ENCODE peak calls at places on chromosome 13, in four cellular contexts. V is GM23338, O is astrocyte, A is GM23248. K is an unnamed sample.

GRCh38 chr13:66887088-66887487 is 343.0 kb downstream of the PCDH9 start:
- DNase-seq in O (peak; percentile 78), V (no peak), A (no peak), K (no peak)

GRCh38 chr13:97359181-97360057 is 74.5 kb upstream of the RAP2A start:
- DNase-seq in V (peak; percentile 88), O (peak; percentile 47), A (peak; percentile 90), K (peak; percentile 81)

GRCh38 chr13:94345374-94346195 is 133.9 kb downstream of the DCT start:
- DNase-seq in V (no peak), O (peak; percentile 28), A (peak; percentile 27), K (peak; percentile 73)

GRCh38 chr13:111901301-111901905 is 165.5 kb upstream of the SOX1 start:
- DNase-seq in V (no peak), O (no peak), A (no peak), K (no peak)

GRCh38 chr13:94351292-94352000 is 128.0 kb downstream of the DCT start:
- DNase-seq in A (peak; percentile 86), V (no peak), O (peak; percentile 84), K (no peak)

GRCh38 chr13:87669379-87669978 is 1.7 kb upstream of the SLITRK5 start:
- DNase-seq in V (peak; percentile 76), O (no peak), A (peak; percentile 44), K (peak; percentile 6)

GRCh38 chr13:46124531-46124966 is 19.7 kb upstream of the CPB2 start:
- DNase-seq in V (no peak), A (no peak), O (no peak), K (no peak)

GRCh38 chr13:31982540-31982939 is 49.0 kb upstream of the FRY start:
- DNase-seq in V (no peak), O (peak; percentile 96), A (peak; percentile 95), K (peak; percentile 24)

GRCh38 chr13:40618581-40619478 is 47.6 kb downstream of the FOXO1 start:
- DNase-seq in A (no peak), O (no peak), V (no peak), K (no peak)

GRCh38 chr13:27708325-27708724 is 84.0 kb upstream of the GSX1 start:
- DNase-seq in A (no peak), O (no peak), V (no peak), K (no peak)

GRCh38 chr13:23921451-23921888 is 24.2 kb upstream of the C1QTNF9B start:
- DNase-seq in O (peak; percentile 61), V (peak; percentile 90), A (peak; percentile 77), K (peak; percentile 65)

GRCh38 chr13:96984061-96984508 is 10.2 kb downstream of the OXGR1 start:
- DNase-seq in O (no peak), V (peak; percentile 69), A (peak; percentile 16), K (peak; percentile 75)

GRCh38 chr13:102197193-102197592 is 204.7 kb downstream of the FGF14 start:
- DNase-seq in V (peak; percentile 72), A (peak; percentile 14), O (peak; percentile 19), K (no peak)

GRCh38 chr13:48675247-48675646 is 21.5 kb downstream of the CYSLTR2 start:
- DNase-seq in O (no peak), V (peak; percentile 3), A (no peak), K (no peak)

GRCh38 chr13:72823081-72823480 is 41.1 kb downstream of the PIBF1 start:
- DNase-seq in A (no peak), V (no peak), O (no peak), K (no peak)

GRCh38 chr13:89695343-89696257 is 1651.9 kb upstream of the MIR17HG start:
- DNase-seq in A (peak; percentile 41), V (peak; percentile 73), O (peak; percentile 24), K (peak; percentile 68)

GRCh38 chr13:52852444-52852843 is 4.0 kb upstream of the PCDH8 start:
- DNase-seq in V (no peak), A (no peak), O (no peak), K (no peak)

GRCh38 chr13:53781941-53782340 is 753.3 kb downstream of the OLFM4 start:
- DNase-seq in A (no peak), V (peak; percentile 46), O (no peak), K (no peak)

GRCh38 chr13:29993716-29994488 is 143.5 kb upstream of the UBL3 start:
- DNase-seq in A (peak; percentile 96), O (peak; percentile 69), V (no peak), K (peak; percentile 23)

GRCh38 chr13:47548294-47548825 is 452.7 kb downstream of the SUCLA2 start:
- DNase-seq in V (no peak), O (no peak), A (no peak), K (no peak)

GRCh38 chr13:95154441-95154886 is 146.8 kb downstream of the ABCC4 start:
- DNase-seq in O (peak; percentile 14), V (no peak), A (peak; percentile 38), K (no peak)

GRCh38 chr13:113034451-113035208 is 65.6 kb downstream of the MCF2L start:
- DNase-seq in O (peak; percentile 26), A (peak; percentile 88), V (peak; percentile 81), K (peak; percentile 42)

GRCh38 chr13:98311200-98311548 is 134.1 kb upstream of the RNF113B start:
- DNase-seq in V (no peak), A (no peak), O (no peak), K (no peak)

GRCh38 chr13:113672002-113672651 is 5.1 kb downstream of the GRK1 start:
- DNase-seq in O (no peak), V (no peak), A (no peak), K (no peak)

GRCh38 chr13:32585625-32586021 is 629 bp upstream of the PDS5B start:
- DNase-seq in O (peak; percentile 49), A (no peak), V (peak; percentile 45), K (no peak)

GRCh38 chr13:112645327-112645914 is 44.4 kb upstream of the ATP11A start:
- DNase-seq in O (no peak), A (no peak), V (no peak), K (no peak)

GRCh38 chr13:76161143-76161542 is 525.0 kb downstream of the LMO7 start:
- DNase-seq in V (no peak), A (no peak), O (no peak), K (no peak)

GRCh38 chr13:40920826-40921225 is 98.3 kb downstream of the ELF1 start:
- DNase-seq in A (peak; percentile 63), V (no peak), O (peak; percentile 47), K (no peak)

GRCh38 chr13:43908156-43909126 is 28.7 kb downstream of the LACC1 start:
- DNase-seq in A (peak; percentile 77), O (peak; percentile 74), V (peak; percentile 60), K (peak; percentile 43)

DNA sequence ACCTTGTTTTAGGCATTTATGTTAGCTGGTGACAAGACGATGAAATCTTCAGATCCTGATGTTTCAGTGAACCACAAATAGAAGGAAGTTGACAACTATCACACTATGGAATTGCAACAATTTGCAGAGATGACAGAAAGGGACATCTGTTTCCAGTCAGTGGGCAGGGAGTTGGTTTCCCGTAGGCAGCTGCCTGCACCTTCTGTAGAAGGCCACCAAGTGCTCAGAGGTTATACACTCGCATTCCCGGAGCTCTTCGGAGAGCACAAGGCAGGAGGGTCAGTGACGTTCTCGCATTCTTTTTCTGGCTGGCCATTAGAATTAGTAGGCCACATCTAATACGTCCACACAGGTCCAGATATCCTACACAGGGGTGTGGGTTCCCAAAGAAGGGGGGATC is 129.4 kb downstream of the SHISA2 start:
- DNase-seq in A (no peak), V (peak; percentile 22), O (no peak), K (no peak)
- H3K4me2 ChIP-seq in A (no peak overlapping the region), V (no peak overlapping the region), O (peak overlapping the region; percentile 12), K (no peak overlapping the region)

GRCh38 chr13:77896536-77896935 is 22.1 kb downstream of the EDNRB start:
- DNase-seq in V (no peak), O (peak; percentile 14), A (peak; percentile 86), K (peak; percentile 38)

GRCh38 chr13:77902319-77902963 is 16.2 kb downstream of the EDNRB start:
- DNase-seq in V (no peak), O (no peak), A (no peak), K (no peak)

GRCh38 chr13:77896977-77897376 is 21.7 kb downstream of the EDNRB start:
- DNase-seq in V (no peak), O (no peak), A (peak; percentile 70), K (peak; percentile 38)

GRCh38 chr13:77894743-77895142 is 23.9 kb downstream of the EDNRB start:
- DNase-seq in V (no peak), O (no peak), A (no peak), K (no peak)

GRCh38 chr13:77898097-77898496 is 20.5 kb downstream of the EDNRB start:
- DNase-seq in O (no peak), A (peak; percentile 64), V (no peak), K (peak; percentile 91)
- H3K4me2 ChIP-seq in O (peak overlapping the region; percentile 13), A (peak overlapping the region; percentile 72), V (no peak overlapping the region), K (peak overlapping the region; percentile 96)

GRCh38 chr13:20826301-20826700 is 52.5 kb upstream of the EEF1AKMT1 start:
- DNase-seq in V (no peak), A (no peak), O (no peak), K (no peak)

GRCh38 chr13:20831254-20831653 is 57.5 kb upstream of the EEF1AKMT1 start:
- DNase-seq in A (no peak), O (no peak), V (no peak), K (no peak)

GRCh38 chr13:20831933-20832332 is 58.2 kb upstream of the EEF1AKMT1 start:
- DNase-seq in O (no peak), V (no peak), A (no peak), K (no peak)

GRCh38 chr13:20826810-20827560 is 53.2 kb upstream of the EEF1AKMT1 start:
- DNase-seq in V (no peak), A (peak; percentile 42), O (peak; percentile 36), K (no peak)

DNA sequence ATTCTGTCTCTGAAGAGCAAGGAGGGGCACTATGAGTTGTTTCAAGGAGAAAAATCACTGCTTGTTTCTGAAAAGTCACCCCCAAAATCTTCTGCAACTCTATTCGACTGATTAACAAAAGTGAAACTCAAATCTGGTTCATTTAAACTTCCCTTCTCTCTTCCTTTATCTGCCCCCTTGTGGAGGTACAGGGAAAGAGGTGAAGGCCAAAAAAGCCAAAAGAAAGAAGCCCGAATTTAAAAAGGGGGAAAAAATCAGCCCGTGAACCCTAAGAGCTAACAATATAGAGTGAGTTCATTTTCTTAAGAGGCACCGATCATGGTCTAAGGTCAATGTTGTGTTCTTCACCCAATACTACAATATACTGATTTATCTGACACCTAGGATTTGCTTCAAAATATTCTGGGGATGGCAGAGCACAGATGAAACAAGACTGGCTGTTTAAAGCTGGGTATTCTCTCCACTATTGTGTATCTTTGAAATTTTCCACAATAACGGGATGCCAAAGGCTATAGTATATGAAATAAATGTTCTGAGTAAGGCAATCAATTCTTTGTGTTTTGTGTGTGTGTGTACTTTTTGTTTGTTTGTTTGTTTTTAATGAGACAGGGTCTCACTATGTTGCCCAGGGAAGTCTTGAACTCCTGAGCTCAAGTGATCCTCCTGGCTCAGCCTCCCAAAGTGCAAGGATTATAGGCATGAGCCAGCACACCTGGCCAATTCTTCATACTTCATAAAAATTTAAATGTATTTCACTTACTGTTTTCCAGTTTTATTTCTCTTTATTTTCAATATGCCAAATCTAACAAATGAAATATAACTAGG is 55.0 kb upstream of the EEF1AKMT1 start:
- DNase-seq in O (no peak), A (peak; percentile 81), V (peak; percentile 87), K (peak; percentile 71)
- H3K4me2 ChIP-seq in O (peak overlapping the region; percentile 75), A (peak overlapping the region; percentile 98), V (no peak overlapping the region), K (peak overlapping the region; percentile 92)

GRCh38 chr13:99495478-99496321 is 5.6 kb upstream of the TM9SF2 start:
- DNase-seq in V (no peak), O (no peak), A (peak; percentile 56), K (no peak)
- H3K4me2 ChIP-seq in V (no peak overlapping the region), O (peak overlapping the region; percentile 25), A (peak overlapping the region; percentile 84), K (no peak overlapping the region)

GRCh38 chr13:79593611-79594275 is 112.8 kb downstream of the NDFIP2 start:
- DNase-seq in O (peak; percentile 82), V (no peak), A (peak; percentile 82), K (no peak)

GRCh38 chr13:79589605-79590511 is 108.9 kb downstream of the NDFIP2 start:
- DNase-seq in O (no peak), A (peak; percentile 19), V (no peak), K (no peak)

GRCh38 chr13:79591493-79591892 is 110.5 kb downstream of the NDFIP2 start:
- DNase-seq in O (no peak), A (no peak), V (no peak), K (no peak)

GRCh38 chr13:79593121-79593520 is 112.2 kb downstream of the NDFIP2 start:
- DNase-seq in O (no peak), V (no peak), A (no peak), K (no peak)
- H3K4me2 ChIP-seq in O (no peak overlapping the region), V (no peak overlapping the region), A (no peak overlapping the region), K (no peak overlapping the region)

K was measured in endothelial cell of umbilical vein.